ENCODE peak calls at places on chromosome 19, in seven cellular contexts. F is left ventricle myocardium inferior; A is cardiac fibroblast; N is cardiac muscle cell; W is adrenal gland; J is CD8-positive, alpha-beta T cell; V is aorta. P is an unnamed sample.

GRCh38 chr19:16095071-16095571 is 16.6 kb upstream of the RAB8A start:
- DNase-seq in F (peak; percentile 31), A (peak; percentile 63), N (no peak), W (no peak), J (no peak), V (no peak), P (no peak)

GRCh38 chr19:11052391-11052790 is 36.9 kb upstream of the LDLR start:
- DNase-seq in F (no peak), A (no peak), N (no peak), W (no peak), J (no peak), V (no peak), P (no peak)

GRCh38 chr19:17797397-17798201 is 2.7 kb downstream of the B3GNT3 start:
- DNase-seq in F (no peak), A (peak; percentile 31), N (no peak), W (no peak), J (no peak), V (no peak), P (no peak)

GRCh38 chr19:32977269-32977668 is 5.2 kb downstream of the FAAP24 start:
- DNase-seq in F (no peak), A (peak; percentile 2), N (peak; percentile 23), W (no peak), J (no peak), V (no peak), P (no peak)

GRCh38 chr19:38252935-38253691 is 3.1 kb downstream of the PPP1R14A start:
- DNase-seq in F (peak; percentile 53), A (no peak), N (no peak), W (peak; percentile 52), J (no peak), V (peak; percentile 92), P (no peak)

GRCh38 chr19:23283925-23284324 is 33.7 kb upstream of the ZNF724 start:
- DNase-seq in F (peak; percentile 22), A (peak; percentile 67), N (peak; percentile 27), W (peak; percentile 41), J (peak; percentile 50), V (peak; percentile 74), P (peak; percentile 70)

GRCh38 chr19:31979949-31980670 is 365.3 kb upstream of the ZNF507 start:
- DNase-seq in F (no peak), A (no peak), N (no peak), W (no peak), J (no peak), V (no peak), P (no peak)

GRCh38 chr19:18754501-18754900 is 36.6 kb downstream of the COMP start:
- DNase-seq in F (no peak), A (no peak), N (peak; percentile 57), W (no peak), J (no peak), V (no peak), P (no peak)

GRCh38 chr19:15195381-15195964 is 5.3 kb downstream of the NOTCH3 start:
- DNase-seq in F (peak; percentile 39), A (peak; percentile 83), N (peak; percentile 62), W (no peak), J (no peak), V (peak; percentile 95), P (no peak)

GRCh38 chr19:12788025-12788681 is 3.1 kb upstream of the JUNB start:
- DNase-seq in F (no peak), A (no peak), N (peak; percentile 25), W (no peak), J (no peak), V (no peak), P (no peak)

GRCh38 chr19:17448190-17448967 is at the start of gene TMEM221:
- DNase-seq in F (peak; percentile 47), A (peak; percentile 30), N (peak; percentile 49), W (peak; percentile 60), J (peak; percentile 29), V (peak; percentile 86), P (no peak)

GRCh38 chr19:18650048-18650435 is 13.2 kb downstream of the KLHL26 start:
- DNase-seq in F (peak; percentile 58), A (peak; percentile 51), N (peak; percentile 68), W (peak; percentile 70), J (no peak), V (peak; percentile 79), P (no peak)

GRCh38 chr19:10352764-10353671 is 13.6 kb upstream of the ICAM3 start:
- DNase-seq in F (peak; percentile 84), A (peak; percentile 50), N (peak; percentile 32), W (peak; percentile 91), J (no peak), V (no peak), P (peak; percentile 89)

GRCh38 chr19:18856385-18857126 is 24.8 kb downstream of the UPF1 start:
- DNase-seq in F (no peak), A (peak; percentile 40), N (peak; percentile 58), W (no peak), J (no peak), V (no peak), P (no peak)

GRCh38 chr19:5145521-5146511 is 176.9 kb downstream of the KDM4B start:
- DNase-seq in F (peak; percentile 11), A (no peak), N (no peak), W (no peak), J (no peak), V (peak; percentile 72), P (no peak)

GRCh38 chr19:4609878-4610511 is 29.3 kb upstream of the TNFAIP8L1 start:
- DNase-seq in F (peak; percentile 46), A (no peak), N (no peak), W (no peak), J (no peak), V (no peak), P (no peak)

GRCh38 chr19:38838986-38839761 is 7.6 kb upstream of the ECH1 start:
- DNase-seq in F (no peak), A (no peak), N (no peak), W (no peak), J (no peak), V (no peak), P (no peak)

GRCh38 chr19:55683449-55684261 is 8.6 kb downstream of the EPN1 start:
- DNase-seq in F (no peak), A (no peak), N (no peak), W (no peak), J (no peak), V (no peak), P (no peak)

GRCh38 chr19:45630463-45630862 is 8.7 kb downstream of the EML2 start:
- DNase-seq in F (no peak), A (peak; percentile 97), N (peak; percentile 84), W (no peak), J (no peak), V (no peak), P (no peak)

GRCh38 chr19:11125994-11126685 is 29.4 kb downstream of the SPC24 start:
- DNase-seq in F (peak; percentile 80), A (peak; percentile 77), N (peak; percentile 83), W (peak; percentile 90), J (peak; percentile 73), V (peak; percentile 91), P (peak; percentile 87)

GRCh38 chr19:38665950-38666661 is 18.7 kb downstream of the ACTN4 start:
- DNase-seq in F (peak; percentile 73), A (peak; percentile 67), N (peak; percentile 83), W (peak; percentile 70), J (no peak), V (peak; percentile 93), P (no peak)

GRCh38 chr19:1189419-1189818 is 15.4 kb upstream of the SBNO2 start:
- DNase-seq in F (no peak), A (no peak), N (no peak), W (no peak), J (peak; percentile 45), V (no peak), P (no peak)

GRCh38 chr19:54949412-54949811 is 2.1 kb upstream of the NLRP7 start:
- DNase-seq in F (no peak), A (no peak), N (no peak), W (no peak), J (no peak), V (no peak), P (no peak)

GRCh38 chr19:18852634-18853033 is 20.9 kb downstream of the UPF1 start:
- DNase-seq in F (no peak), A (no peak), N (no peak), W (no peak), J (no peak), V (no peak), P (no peak)

GRCh38 chr19:51693819-51694218 is 689 bp downstream of the SPACA6 start:
- DNase-seq in F (no peak), A (no peak), N (no peak), W (no peak), J (no peak), V (no peak), P (no peak)

DNA sequence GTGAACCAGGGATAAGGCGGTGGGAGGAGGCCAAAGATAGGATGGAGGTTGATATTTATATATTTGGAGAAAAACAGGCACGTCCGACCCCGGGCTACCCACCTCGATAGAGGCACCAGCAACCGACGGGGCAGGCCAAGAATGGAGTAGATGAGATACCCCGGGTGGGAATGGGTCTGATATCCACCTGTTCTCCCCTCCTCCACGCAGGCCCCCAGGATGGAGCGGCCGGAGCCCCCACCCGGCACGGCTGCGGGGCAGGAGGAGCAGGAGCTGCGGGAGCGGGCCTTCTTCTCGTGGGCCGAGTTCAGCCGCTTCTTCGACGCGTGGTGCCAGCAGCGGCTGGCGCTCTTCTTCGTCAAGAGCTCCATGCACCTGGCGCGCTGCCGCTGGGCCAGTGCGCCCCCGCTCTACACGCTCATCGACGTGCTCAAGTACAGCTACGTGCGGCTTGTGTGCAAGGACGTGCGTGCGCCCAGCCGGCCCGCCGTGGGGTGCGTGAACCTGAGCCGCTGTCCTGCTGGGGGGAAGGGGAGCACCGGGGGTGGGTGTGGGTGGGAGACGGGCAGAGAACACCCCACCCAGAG is 1.2 kb downstream of the ZSWIM9 start:
- DNase-seq in F (no peak), A (no peak), N (no peak), W (no peak), J (no peak), V (no peak), P (no peak)
- H3K4me3 ChIP-seq in F (peak overlapping the region; percentile 95), A (no peak overlapping the region), N (peak overlapping the region; percentile 84), W (no peak overlapping the region), J (peak overlapping the region; percentile 100), V (no peak overlapping the region), P (peak overlapping the region; percentile 81)

GRCh38 chr19:7926021-7926726 is at the start of gene CTXN1:
- DNase-seq in F (peak; percentile 71), A (peak; percentile 44), N (peak; percentile 63), W (peak; percentile 90), J (peak; percentile 72), V (peak; percentile 93), P (no peak)
- H3K4me3 ChIP-seq in F (peak within 1 kb of the TSS; percentile 65), A (peak within 1 kb of the TSS; percentile 40), N (peak within 1 kb of the TSS; percentile 63), W (peak within 1 kb of the TSS; percentile 71), J (no peak within 1 kb of the TSS), V (peak within 1 kb of the TSS; percentile 29), P (peak within 1 kb of the TSS; percentile 50)

GRCh38 chr19:3586124-3586626 is 897 bp downstream of the GIPC3 start:
- DNase-seq in F (no peak), A (no peak), N (no peak), W (no peak), J (peak; percentile 39), V (no peak), P (no peak)
- H3K4me3 ChIP-seq in F (peak overlapping the region; percentile 61), A (peak overlapping the region; percentile 5), N (peak overlapping the region; percentile 14), W (peak overlapping the region; percentile 49), J (peak overlapping the region; percentile 45), V (no peak overlapping the region), P (peak overlapping the region; percentile 21)

DNA sequence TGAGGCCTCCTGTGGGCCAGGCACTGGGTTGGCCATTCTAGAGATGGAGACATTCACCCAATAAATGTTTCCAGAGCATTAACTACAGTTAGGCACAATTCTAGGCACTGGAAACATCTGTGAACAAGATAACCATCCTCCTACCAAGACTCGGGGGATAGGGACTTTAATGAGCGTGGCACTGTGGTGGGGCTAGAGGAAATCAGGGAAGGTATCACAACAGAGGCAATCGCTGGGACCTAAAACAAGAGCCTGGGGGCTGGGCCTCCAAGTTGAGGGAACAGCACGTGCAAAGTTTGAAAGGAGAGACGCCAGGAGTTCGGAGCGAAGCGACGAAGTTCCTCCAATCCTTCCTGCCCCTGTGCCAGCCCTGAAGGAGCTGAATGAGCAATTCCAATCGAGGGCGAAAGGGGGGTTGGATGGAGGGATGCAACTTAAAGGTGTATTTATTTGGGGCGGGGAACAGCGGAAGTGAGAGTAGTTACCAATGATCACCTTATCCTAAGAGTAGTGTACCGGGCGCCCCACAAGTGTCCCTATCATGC is 768 bp upstream of the POLD1 start:
- DNase-seq in F (no peak), A (no peak), N (no peak), W (peak; percentile 51), J (no peak), V (no peak), P (no peak)
- H3K4me3 ChIP-seq in F (peak overlapping the region; percentile 79), A (peak overlapping the region; percentile 79), N (peak overlapping the region; percentile 20), W (peak overlapping the region; percentile 50), J (peak overlapping the region; percentile 33), V (no peak overlapping the region), P (peak overlapping the region; percentile 54)

P was measured in iPS DF 6.9.